ENCODE peak calls at places on chromosomes 3 and 15, in four cellular contexts. One of them, this sample, is unnamed.
A peak's percentile ranks its signal among the peaks of the same experiment; 100 is the strongest.

GRCh38 chr15:57218826-57219576 is 157.3 kb upstream of the CGNL1 start:
- DNase-seq in HepG2: no peak
- DNase-seq in K562: peak; percentile 30
- DNase-seq in GM12878: no peak
- DNase-seq in this sample: no peak

GRCh38 chr3:133781570-133781969 is 24.0 kb upstream of the SRPRB start:
- DNase-seq in HepG2: no peak
- DNase-seq in K562: no peak
- DNase-seq in GM12878: no peak
- DNase-seq in this sample: no peak

GRCh38 chr3:142976621-142977398 is 13.3 kb upstream of the PAQR9 start:
- DNase-seq in HepG2: peak; percentile 76
- DNase-seq in K562: peak; percentile 97
- DNase-seq in GM12878: no peak
- DNase-seq in this sample: no peak

GRCh38 chr3:63328386-63328785 is 50.3 kb downstream of the SYNPR start:
- DNase-seq in HepG2: no peak
- DNase-seq in K562: no peak
- DNase-seq in GM12878: no peak
- DNase-seq in this sample: no peak

GRCh38 chr15:83108266-83109219 is 1.1 kb downstream of the TM6SF1 start:
- DNase-seq in HepG2: no peak
- DNase-seq in K562: peak; percentile 46
- DNase-seq in GM12878: peak; percentile 24
- DNase-seq in this sample: no peak

GRCh38 chr3:195237981-195238625 is 32.9 kb downstream of the XXYLT1 start:
- DNase-seq in HepG2: no peak
- DNase-seq in K562: no peak
- DNase-seq in GM12878: no peak
- DNase-seq in this sample: no peak

GRCh38 chr3:64837126-64837738 is 149.4 kb upstream of the ADAMTS9 start:
- DNase-seq in HepG2: no peak
- DNase-seq in K562: no peak
- DNase-seq in GM12878: no peak
- DNase-seq in this sample: no peak

GRCh38 chr15:23648920-23649515 is 1.4 kb upstream of the MAGEL2 start:
- DNase-seq in HepG2: peak; percentile 16
- DNase-seq in K562: peak; percentile 49
- DNase-seq in GM12878: no peak
- DNase-seq in this sample: peak; percentile 67

GRCh38 chr3:158107508-158108095 is 1.4 kb upstream of the SHOX2 start:
- DNase-seq in HepG2: no peak
- DNase-seq in K562: no peak
- DNase-seq in GM12878: no peak
- DNase-seq in this sample: no peak

GRCh38 chr3:35965908-35966307 is 326.6 kb downstream of the ARPP21 start:
- DNase-seq in HepG2: no peak
- DNase-seq in K562: no peak
- DNase-seq in GM12878: no peak
- DNase-seq in this sample: no peak

GRCh38 chr15:42143356-42143755 is 13.1 kb downstream of the PLA2G4F start:
- DNase-seq in HepG2: no peak
- DNase-seq in K562: no peak
- DNase-seq in GM12878: no peak
- DNase-seq in this sample: peak; percentile 0

GRCh38 chr15:67100808-67101581 is 35.6 kb downstream of the SMAD3 start:
- DNase-seq in HepG2: no peak
- DNase-seq in K562: no peak
- DNase-seq in GM12878: peak; percentile 82
- DNase-seq in this sample: no peak

GRCh38 chr3:58035512-58035867 is 27.3 kb downstream of the FLNB start:
- DNase-seq in HepG2: no peak
- DNase-seq in K562: no peak
- DNase-seq in GM12878: no peak
- DNase-seq in this sample: no peak

GRCh38 chr3:23875326-23875725 is 41.5 kb downstream of the NKIRAS1 start:
- DNase-seq in HepG2: no peak
- DNase-seq in K562: no peak
- DNase-seq in GM12878: no peak
- DNase-seq in this sample: no peak

GRCh38 chr15:64070965-64071851 is 22.4 kb downstream of the CIAO2A start:
- DNase-seq in HepG2: peak; percentile 74
- DNase-seq in K562: peak; percentile 77
- DNase-seq in GM12878: no peak
- DNase-seq in this sample: no peak

GRCh38 chr15:65903296-65904073 is 34.2 kb downstream of the RAB11A start:
- DNase-seq in HepG2: peak; percentile 12
- DNase-seq in K562: no peak
- DNase-seq in GM12878: no peak
- DNase-seq in this sample: no peak

GRCh38 chr3:52246728-52247454 is 1.3 kb downstream of the PPM1M start:
- DNase-seq in HepG2: no peak
- DNase-seq in K562: no peak
- DNase-seq in GM12878: no peak
- DNase-seq in this sample: no peak

GRCh38 chr3:189361103-189361835 is 189.5 kb downstream of the TPRG1 start:
- DNase-seq in HepG2: no peak
- DNase-seq in K562: no peak
- DNase-seq in GM12878: no peak
- DNase-seq in this sample: no peak

GRCh38 chr15:39235084-39235795 is 345.6 kb upstream of the THBS1 start:
- DNase-seq in HepG2: no peak
- DNase-seq in K562: no peak
- DNase-seq in GM12878: no peak
- DNase-seq in this sample: no peak

GRCh38 chr3:78918361-78919020 is 849.3 kb downstream of the ROBO1 start:
- DNase-seq in HepG2: no peak
- DNase-seq in K562: no peak
- DNase-seq in GM12878: peak; percentile 38
- DNase-seq in this sample: no peak

GRCh38 chr3:138862924-138863775 is 28.4 kb upstream of the PIK3CB start:
- DNase-seq in HepG2: peak; percentile 97
- DNase-seq in K562: peak; percentile 84
- DNase-seq in GM12878: no peak
- DNase-seq in this sample: peak; percentile 35

GRCh38 chr3:171791695-171792082 is 18.6 kb downstream of the PLD1 start:
- DNase-seq in HepG2: peak; percentile 59
- DNase-seq in K562: no peak
- DNase-seq in GM12878: no peak
- DNase-seq in this sample: no peak

GRCh38 chr3:149466192-149466591 is 8.3 kb upstream of the TM4SF4 start:
- DNase-seq in HepG2: no peak
- DNase-seq in K562: no peak
- DNase-seq in GM12878: no peak
- DNase-seq in this sample: no peak

GRCh38 chr3:15768421-15769255 is 29.1 kb downstream of the ANKRD28 start:
- DNase-seq in HepG2: peak; percentile 83
- DNase-seq in K562: peak; percentile 36
- DNase-seq in GM12878: peak; percentile 65
- DNase-seq in this sample: no peak
- TF ChIP-seq CREM in HepG2: no peak
- TF ChIP-seq CREM in K562: no peak
- TF ChIP-seq CREM in GM12878: peak; percentile 84
- TF ChIP-seq CREM in this sample: no peak

GRCh38 chr15:99172171-99172570 is 67.3 kb downstream of the SYNM start:
- DNase-seq in HepG2: no peak
- DNase-seq in K562: no peak
- DNase-seq in GM12878: no peak
- DNase-seq in this sample: no peak
- TF ChIP-seq CREM in HepG2: no peak
- TF ChIP-seq CREM in K562: no peak
- TF ChIP-seq CREM in GM12878: no peak
- TF ChIP-seq CREM in this sample: no peak

GRCh38 chr3:77420316-77420715 is 380.4 kb downstream of the ROBO2 start:
- DNase-seq in HepG2: no peak
- DNase-seq in K562: no peak
- DNase-seq in GM12878: no peak
- DNase-seq in this sample: no peak
- TF ChIP-seq CREM in HepG2: no peak
- TF ChIP-seq CREM in K562: no peak
- TF ChIP-seq CREM in GM12878: no peak
- TF ChIP-seq CREM in this sample: no peak

GRCh38 chr3:38739931-38740330 is 76.1 kb downstream of the SCN10A start:
- DNase-seq in HepG2: no peak
- DNase-seq in K562: no peak
- DNase-seq in GM12878: no peak
- DNase-seq in this sample: no peak

GRCh38 chr3:38742551-38742950 is 73.5 kb downstream of the SCN10A start:
- DNase-seq in HepG2: no peak
- DNase-seq in K562: no peak
- DNase-seq in GM12878: no peak
- DNase-seq in this sample: no peak

GRCh38 chr3:38739396-38739689 is 76.7 kb downstream of the SCN10A start:
- DNase-seq in HepG2: no peak
- DNase-seq in K562: peak; percentile 58
- DNase-seq in GM12878: no peak
- DNase-seq in this sample: no peak

DNA sequence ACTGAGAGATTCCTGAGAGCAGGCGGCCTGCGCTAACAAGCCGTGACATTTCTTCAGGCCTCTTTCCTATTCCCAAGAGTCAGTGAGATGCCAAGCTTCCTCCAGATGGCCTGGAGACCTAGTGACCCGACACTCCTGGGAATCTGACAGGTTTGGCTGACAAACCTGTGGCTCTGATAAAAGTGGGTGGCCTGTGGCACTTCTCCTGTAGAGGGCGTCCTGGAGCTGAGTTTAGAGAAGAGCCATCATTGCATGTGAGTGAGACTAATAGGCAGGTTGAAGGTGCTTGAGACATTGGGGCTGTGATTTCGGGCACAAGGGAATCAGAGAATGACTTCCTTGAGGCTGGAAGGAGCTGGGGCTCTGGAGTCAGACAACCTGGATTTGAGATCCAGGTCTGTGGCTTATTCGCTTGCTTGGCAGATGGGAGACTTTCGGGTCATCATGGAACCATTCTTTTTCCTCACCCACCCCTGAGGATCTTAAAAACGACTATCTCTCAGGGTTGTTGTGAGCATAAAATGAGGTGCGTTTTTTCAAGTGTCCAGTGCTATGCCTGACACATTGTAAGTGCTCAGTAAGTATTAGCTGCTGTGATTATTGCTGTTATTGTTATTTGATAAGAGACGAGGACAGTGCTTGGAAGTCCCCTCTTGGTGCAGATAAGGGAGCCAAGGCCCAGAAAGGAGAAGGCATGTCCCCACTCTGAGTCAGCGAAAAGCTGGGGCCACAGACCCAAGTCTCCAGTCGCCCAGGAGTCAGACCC is 77.2 kb downstream of the SCN10A start:
- DNase-seq in HepG2: peak; percentile 27
- DNase-seq in K562: peak; percentile 75
- DNase-seq in GM12878: no peak
- DNase-seq in this sample: peak; percentile 91
- TF ChIP-seq CREM in HepG2: no peak
- TF ChIP-seq CREM in K562: no peak
- TF ChIP-seq CREM in GM12878: no peak
- TF ChIP-seq CREM in this sample: no peak